ENCODE peak calls at places on chromosomes 12 and 14, in four cellular contexts. H is SJSA1; T is stimulated activated CD4-positive, alpha-beta T cell treated with anti-CD3 and anti-CD28 coated beads, Interleukin-4, amount 100 ng/mL, for 48 hours; L is left cardiac atrium. R is an unnamed sample.

GRCh38 chr14:55430024-55430690 is 10.3 kb downstream of the TBPL2 start:
- DNase-seq in H (peak; percentile 36), T (peak; percentile 41), L (no peak), R (no peak)

GRCh38 chr12:95805864-95806669 is 15.5 kb upstream of the NTN4 start:
- DNase-seq in H (peak; percentile 97), T (no peak), L (peak; percentile 25), R (no peak)

GRCh38 chr12:85688837-85689236 is 147.4 kb downstream of the RASSF9 start:
- DNase-seq in H (peak; percentile 100), T (no peak), L (no peak), R (no peak)

GRCh38 chr14:35470775-35471174 is 63.2 kb upstream of the INSM2 start:
- DNase-seq in H (no peak), T (no peak), L (no peak), R (no peak)

GRCh38 chr12:95608252-95609033 is 57.2 kb upstream of the USP44 start:
- DNase-seq in H (peak; percentile 33), T (no peak), L (peak; percentile 83), R (no peak)

GRCh38 chr14:30985796-30986195 is 39.7 kb upstream of the AP4S1 start:
- DNase-seq in H (no peak), T (no peak), L (no peak), R (no peak)

GRCh38 chr14:32468955-32469354 is 139.9 kb downstream of the AKAP6 start:
- DNase-seq in H (peak; percentile 59), T (no peak), L (no peak), R (no peak)

GRCh38 chr14:54796961-54797360 is 105.7 kb downstream of the GCH1 start:
- DNase-seq in H (peak; percentile 60), T (no peak), L (no peak), R (no peak)

GRCh38 chr14:69662636-69663321 is 51.4 kb downstream of the SUSD6 start:
- DNase-seq in H (peak; percentile 23), T (no peak), L (no peak), R (no peak)

GRCh38 chr14:61803755-61804154 is 41.5 kb downstream of the SNAPC1 start:
- DNase-seq in H (no peak), T (no peak), L (no peak), R (no peak)

GRCh38 chr12:4564819-4565218 is 2.8 kb downstream of the DYRK4 start:
- DNase-seq in H (no peak), T (no peak), L (no peak), R (no peak)

GRCh38 chr12:24596768-24597388 is 352.0 kb downstream of the BCAT1 start:
- DNase-seq in H (peak; percentile 31), T (no peak), L (no peak), R (no peak)

GRCh38 chr14:56333361-56334279 is 215.4 kb downstream of the PELI2 start:
- DNase-seq in H (peak; percentile 75), T (no peak), L (no peak), R (no peak)

GRCh38 chr12:63301311-63301710 is 150.3 kb upstream of the AVPR1A start:
- DNase-seq in H (peak; percentile 55), T (no peak), L (no peak), R (no peak)

GRCh38 chr12:15679146-15679545 is 110.0 kb downstream of the EPS8 start:
- DNase-seq in H (no peak), T (no peak), L (no peak), R (no peak)

GRCh38 chr14:99720941-99721791 is 37.1 kb downstream of the CYP46A1 start:
- DNase-seq in H (no peak), T (no peak), L (no peak), R (no peak)

GRCh38 chr14:29805415-29806123 is 122.1 kb downstream of the PRKD1 start:
- DNase-seq in H (peak; percentile 6), T (no peak), L (peak; percentile 76), R (no peak)

GRCh38 chr14:79274641-79275366 is 936.5 kb downstream of the DIO2 start:
- DNase-seq in H (no peak), T (no peak), L (no peak), R (no peak)